ENCODE peak calls at places on chromosome 16, in four cellular contexts. H, V, F and R are unnamed samples.

GRCh38 chr16:88455610-88456355 is 2.7 kb downstream of the ZFPM1 start:
- DNase-seq in H (peak), V (peak), F (peak), R (no peak)

GRCh38 chr16:63466-63865 is 9.0 kb downstream of the RHBDF1 start:
- DNase-seq in H (no peak), V (no peak), F (no peak), R (no peak)

GRCh38 chr16:17457513-17457912 is 13.2 kb downstream of the XYLT1 start:
- DNase-seq in H (no peak), V (no peak), F (no peak), R (no peak)

GRCh38 chr16:24721830-24722238 is 7.6 kb upstream of the TNRC6A start:
- DNase-seq in H (no peak), V (no peak), F (no peak), R (no peak)

GRCh38 chr16:78775161-78775561 is 675.7 kb downstream of the WWOX start:
- DNase-seq in H (no peak), V (no peak), F (no peak), R (no peak)

GRCh38 chr16:17970816-17971291 is 365.7 kb downstream of the NPIPA8 start:
- DNase-seq in H (no peak), V (no peak), F (no peak), R (no peak)

GRCh38 chr16:1626327-1626726 is 14.2 kb downstream of the CRAMP1 start:
- DNase-seq in H (no peak), V (no peak), F (no peak), R (no peak)

GRCh38 chr16:68752602-68753001 is 15.5 kb downstream of the CDH1 start:
- DNase-seq in H (no peak), V (no peak), F (no peak), R (no peak)

GRCh38 chr16:87924937-87925670 is 11.2 kb downstream of the CA5A start:
- DNase-seq in H (no peak), V (peak), F (no peak), R (no peak)

GRCh38 chr16:48003226-48003907 is 152.4 kb downstream of the ABCC12 start:
- DNase-seq in H (no peak), V (peak), F (no peak), R (no peak)

GRCh38 chr16:29820730-29821662 is 734 bp downstream of the MVP start:
- DNase-seq in H (peak), V (peak), F (no peak), R (no peak)

GRCh38 chr16:82134884-82135283 is 35.1 kb downstream of the MPHOSPH6 start:
- DNase-seq in H (no peak), V (no peak), F (no peak), R (no peak)

GRCh38 chr16:72355561-72355960 is 183.6 kb upstream of the PMFBP1 start:
- DNase-seq in H (no peak), V (no peak), F (no peak), R (no peak)

GRCh38 chr16:3953728-3954410 is 73.4 kb upstream of the CREBBP start:
- DNase-seq in H (no peak), V (peak), F (no peak), R (no peak)

GRCh38 chr16:77457046-77457445 is 22.2 kb upstream of the ADAMTS18 start:
- DNase-seq in H (no peak), V (no peak), F (no peak), R (no peak)

GRCh38 chr16:2486645-2487516 is 12.0 kb downstream of the TBC1D24 start:
- DNase-seq in H (no peak), V (no peak), F (no peak), R (no peak)

GRCh38 chr16:11669380-11670146 is 1.3 kb downstream of the SNN start:
- DNase-seq in H (peak), V (no peak), F (no peak), R (no peak)

GRCh38 chr16:80369559-80369958 is 171.2 kb upstream of the DYNLRB2 start:
- DNase-seq in H (peak), V (peak), F (peak), R (peak)

GRCh38 chr16:55713103-55713502 is 57.3 kb downstream of the SLC6A2 start:
- DNase-seq in H (no peak), V (no peak), F (no peak), R (no peak)